ENCODE peak calls at places on chromosomes 3 and 15, in four cellular contexts. R, H, S and E are unnamed samples.

GRCh38 chr3:125057186-125057850 is 1.5 kb upstream of the HEG1 start:
- DNase-seq in R (no peak), H (no peak), S (no peak), E (no peak)

GRCh38 chr3:64667138-64667537 is 20.7 kb downstream of the ADAMTS9 start:
- DNase-seq in R (no peak), H (no peak), S (no peak), E (no peak)

GRCh38 chr3:172333692-172334457 is 114.4 kb downstream of the GHSR start:
- DNase-seq in R (no peak), H (no peak), S (no peak), E (no peak)

GRCh38 chr3:14488286-14489036 is 51.7 kb downstream of the GRIP2 start:
- DNase-seq in R (no peak), H (no peak), S (no peak), E (no peak)

GRCh38 chr3:134250717-134251220 is at the start of gene RYK:
- DNase-seq in R (peak; percentile 83), H (peak; percentile 82), S (peak; percentile 67), E (peak; percentile 34)

GRCh38 chr3:73461582-73461981 is 163.2 kb downstream of the PDZRN3 start:
- DNase-seq in R (no peak), H (no peak), S (no peak), E (no peak)

GRCh38 chr3:105805402-105805801 is 63.4 kb downstream of the CBLB start:
- DNase-seq in R (no peak), H (no peak), S (no peak), E (no peak)

GRCh38 chr15:45871121-45871855 is 236.5 kb downstream of the SQOR start:
- DNase-seq in R (no peak), H (no peak), S (no peak), E (no peak)

GRCh38 chr3:161171639-161172552 is 49.2 kb upstream of the NMD3 start:
- DNase-seq in R (no peak), H (no peak), S (peak; percentile 23), E (no peak)

GRCh38 chr15:69860921-69861320 is 236.8 kb downstream of the TLE3 start:
- DNase-seq in R (no peak), H (no peak), S (no peak), E (no peak)

GRCh38 chr15:37016287-37016686 is 84.1 kb downstream of the MEIS2 start:
- DNase-seq in R (no peak), H (no peak), S (no peak), E (no peak)

GRCh38 chr3:159432721-159433300 is 555.8 kb upstream of the IL12A start:
- DNase-seq in R (no peak), H (no peak), S (no peak), E (no peak)

GRCh38 chr3:159757341-159758060 is 231.1 kb upstream of the IL12A start:
- DNase-seq in R (no peak), H (no peak), S (no peak), E (no peak)

GRCh38 chr3:179151474-179151873 is 3.3 kb downstream of the PIK3CA start:
- DNase-seq in R (no peak), H (no peak), S (no peak), E (no peak)

DNA sequence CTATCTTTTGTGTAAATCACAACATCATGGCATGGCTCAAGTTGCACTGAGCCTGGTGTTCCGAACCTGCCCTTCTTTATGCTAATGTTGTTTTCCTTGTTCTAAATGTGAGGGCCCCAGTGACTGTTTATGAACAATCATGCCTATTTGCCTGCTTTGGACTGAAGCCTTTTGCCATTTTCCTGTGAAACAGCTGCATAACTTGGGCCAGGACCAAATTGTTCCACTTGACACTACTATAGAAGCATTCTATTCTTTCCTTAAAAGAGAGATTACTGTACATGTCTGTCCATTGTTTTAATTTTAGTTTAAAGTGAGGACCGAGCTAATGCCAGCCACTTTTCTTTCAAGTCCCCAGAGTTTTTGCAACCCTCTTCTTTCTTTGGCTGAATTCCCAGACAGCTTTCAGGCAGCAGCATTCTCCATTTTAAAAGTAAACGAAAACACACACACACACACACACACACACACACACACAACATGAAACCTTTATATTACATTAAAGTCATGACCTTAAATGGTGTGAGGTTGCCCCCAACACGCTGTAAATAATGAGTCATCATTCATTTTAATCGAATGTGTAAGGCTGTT is 980.3 kb downstream of the CADM2 start:
- DNase-seq in R (no peak), H (no peak), S (no peak), E (no peak)
- TF ChIP-seq FOSL1 in R (no peak), H (no peak), S (no peak), E (no peak)

GRCh38 chr15:71752604-71753289 is 57.6 kb upstream of the NR2E3 start:
- DNase-seq in R (peak; percentile 44), H (no peak), S (peak; percentile 65), E (no peak)
- TF ChIP-seq MAX in R (no peak), H (no peak), S (no peak), E (no peak)

DNA sequence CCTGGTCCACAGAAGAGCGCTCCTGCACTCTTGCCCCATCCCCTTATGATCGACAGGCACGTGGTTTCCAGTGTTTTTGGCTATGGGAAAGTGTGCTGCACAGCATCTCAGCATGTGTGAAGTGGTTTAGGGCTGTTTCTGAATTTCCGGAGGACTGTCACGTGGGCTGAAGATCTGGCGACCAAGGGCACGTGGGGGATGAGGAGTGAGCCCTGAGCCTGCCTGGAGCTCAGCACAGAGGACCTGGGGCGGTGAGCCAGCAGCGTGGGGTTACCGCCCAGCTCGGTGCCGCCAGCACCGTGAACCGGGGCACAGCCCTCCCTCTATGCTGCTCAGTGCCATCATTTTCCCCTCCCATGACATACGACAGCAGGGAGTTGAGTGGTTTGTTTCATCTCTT is 150.2 kb downstream of the DNAJB8 start:
- DNase-seq in R (no peak), H (no peak), S (no peak), E (peak; percentile 40)
- TF ChIP-seq FOSL1 in R (no peak), H (no peak), S (no peak), E (no peak)

DNA sequence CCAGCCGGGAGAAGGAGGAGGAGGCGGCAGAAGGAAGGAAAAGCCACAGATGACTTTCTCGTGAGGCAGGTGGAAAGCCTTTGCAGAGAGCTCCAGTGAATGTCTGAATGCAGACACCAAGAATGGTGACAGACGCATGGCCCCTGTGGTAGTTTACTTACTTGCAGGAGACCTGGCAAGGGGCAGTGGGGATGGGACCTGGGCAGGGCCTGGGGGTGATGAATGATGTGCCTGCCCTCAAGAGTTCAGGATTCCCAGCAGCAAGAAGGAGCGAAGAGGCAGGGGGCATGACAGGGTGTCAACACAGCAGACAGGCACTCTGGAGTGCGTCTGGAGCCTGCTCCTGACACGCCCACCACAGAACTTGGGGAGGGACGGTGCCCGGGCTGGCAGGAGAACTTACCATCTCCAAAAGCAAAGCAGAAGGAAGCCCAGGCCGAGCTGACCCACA is 260.5 kb upstream of the LYSMD4 start:
- DNase-seq in R (no peak), H (no peak), S (no peak), E (no peak)
- TF ChIP-seq MAX in R (no peak), H (no peak), S (no peak), E (no peak)

DNA sequence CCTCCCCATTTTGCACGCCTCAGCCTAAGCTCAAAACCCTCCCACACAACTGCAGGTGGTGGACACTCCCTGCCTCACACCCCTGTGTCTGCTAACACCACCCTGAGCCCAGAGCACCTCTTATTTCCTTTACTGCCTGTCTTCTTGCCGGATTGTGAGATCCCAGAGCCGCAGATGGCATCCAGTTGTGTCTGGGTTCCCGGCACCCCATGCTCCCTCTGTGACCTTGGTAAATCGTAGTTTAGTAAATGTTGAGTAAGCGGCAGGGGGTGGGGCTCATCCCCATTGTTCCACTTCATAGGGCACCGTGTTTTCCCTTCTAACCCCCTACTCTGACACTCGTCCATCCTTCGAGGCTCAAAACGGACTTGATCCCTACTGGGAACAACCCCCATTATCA is 14.9 kb downstream of the SPINT1 start:
- DNase-seq in R (no peak), H (no peak), S (no peak), E (no peak)
- TF ChIP-seq FOSL1 in R (no peak), H (no peak), S (no peak), E (no peak)

GRCh38 chr3:83601704-83602103 is 1357.1 kb upstream of the CADM2 start:
- DNase-seq in R (no peak), H (no peak), S (no peak), E (no peak)
- TF ChIP-seq MAX in R (no peak), H (no peak), S (no peak), E (no peak)

GRCh38 chr3:69255928-69256327 is 130.0 kb downstream of the FRMD4B start:
- DNase-seq in R (peak; percentile 56), H (no peak), S (no peak), E (no peak)

GRCh38 chr3:69251078-69251805 is 128.8 kb upstream of the LMOD3 start:
- DNase-seq in R (no peak), H (no peak), S (no peak), E (no peak)

GRCh38 chr3:69252141-69252540 is 129.7 kb upstream of the LMOD3 start:
- DNase-seq in R (no peak), H (no peak), S (no peak), E (no peak)

GRCh38 chr3:69252631-69253030 is 130.2 kb upstream of the LMOD3 start:
- DNase-seq in R (no peak), H (no peak), S (no peak), E (no peak)

DNA sequence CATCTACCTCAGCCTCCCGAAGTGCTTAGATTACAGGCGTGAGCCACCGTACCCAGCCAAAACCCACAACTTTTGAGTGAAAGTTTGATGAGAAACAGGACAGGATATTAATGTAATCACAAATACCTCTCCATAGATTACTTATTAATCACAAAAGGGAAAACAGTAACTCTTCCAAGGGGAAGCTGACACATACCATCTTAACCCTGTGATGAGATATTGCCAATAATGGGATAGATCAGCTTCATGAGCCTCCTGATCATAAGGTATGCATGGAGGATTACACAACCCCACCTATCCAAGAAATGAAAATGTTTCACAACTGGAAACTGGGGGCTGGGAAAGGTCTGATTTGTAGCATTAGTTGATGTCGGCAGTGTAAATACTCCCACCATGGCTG is 131.5 kb downstream of the FRMD4B start:
- DNase-seq in R (no peak), H (no peak), S (no peak), E (no peak)
- TF ChIP-seq FOSL1 in R (no peak), H (no peak), S (no peak), E (no peak)

DNA sequence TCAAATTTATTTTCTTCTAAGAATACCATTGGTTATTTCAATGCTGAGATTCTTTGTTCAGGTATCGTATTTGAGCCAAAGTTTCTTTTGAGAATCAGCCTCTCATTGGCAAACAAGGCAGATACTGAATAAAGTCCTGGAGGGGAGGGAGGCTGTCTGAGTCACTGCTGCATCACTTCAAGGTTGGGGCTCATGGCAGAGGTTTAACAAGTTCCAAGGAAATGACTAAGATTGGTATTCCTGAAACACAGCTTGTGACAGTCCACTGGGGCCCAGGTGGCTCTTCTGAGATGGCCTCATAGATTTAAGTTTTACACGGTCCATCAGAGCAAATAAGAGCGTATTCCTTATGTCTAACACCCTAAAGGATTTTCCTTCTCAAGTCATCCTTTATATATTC is 213.8 kb upstream of the STAC start:
- DNase-seq in R (no peak), H (no peak), S (peak; percentile 15), E (peak; percentile 21)
- TF ChIP-seq MAX in R (no peak), H (no peak), S (no peak), E (no peak)

GRCh38 chr3:195133462-195133861 is 137.5 kb downstream of the XXYLT1 start:
- DNase-seq in R (no peak), H (no peak), S (no peak), E (no peak)
- TF ChIP-seq FOSL1 in R (no peak), H (no peak), S (no peak), E (no peak)

GRCh38 chr3:17995769-17996168 is 253.3 kb upstream of the TBC1D5 start:
- DNase-seq in R (no peak), H (no peak), S (no peak), E (no peak)
- TF ChIP-seq MAX in R (no peak), H (no peak), S (no peak), E (no peak)